ENCODE peak calls at places on chromosomes 11 and 22, in five cellular contexts. L is osteocyte, F is AG10803, D is K562, U is fibroblast of mammary gland. Q is an unnamed sample.

GRCh38 chr22:49861642-49862407 is 8.2 kb downstream of the ZBED4 start:
- DNase-seq in L (no peak), F (no peak), D (no peak), U (peak), Q (no peak)

GRCh38 chr11:126607776-126608625 is 252.5 kb downstream of the ST3GAL4 start:
- DNase-seq in L (no peak), F (no peak), D (no peak), U (no peak), Q (peak)

GRCh38 chr22:42924436-42924835 is 67.4 kb upstream of the ARFGAP3 start:
- DNase-seq in L (no peak), F (no peak), D (no peak), U (no peak), Q (no peak)

GRCh38 chr11:62431171-62431895 is 12.5 kb downstream of the SCGB1A1 start:
- DNase-seq in L (no peak), F (peak), D (no peak), U (peak), Q (no peak)

GRCh38 chr11:122102426-122102825 is 13.6 kb downstream of the BLID start:
- DNase-seq in L (no peak), F (no peak), D (no peak), U (no peak), Q (no peak)

GRCh38 chr22:17773606-17774205 is 563 bp downstream of the BID start:
- DNase-seq in L (no peak), F (no peak), D (peak), U (peak), Q (peak)

GRCh38 chr22:46070215-46070721 is 80.1 kb upstream of the PPARA start:
- DNase-seq in L (no peak), F (peak), D (no peak), U (peak), Q (peak)

GRCh38 chr22:47595122-47595521 is 832.7 kb downstream of the TBC1D22A start:
- DNase-seq in L (peak), F (no peak), D (no peak), U (no peak), Q (no peak)

GRCh38 chr22:33842421-33843094 is 77.7 kb downstream of the LARGE1 start:
- DNase-seq in L (no peak), F (no peak), D (no peak), U (no peak), Q (no peak)

GRCh38 chr11:122746050-122746478 is 90.5 kb downstream of the UBASH3B start:
- DNase-seq in L (no peak), F (no peak), D (no peak), U (no peak), Q (no peak)

GRCh38 chr11:8387693-8388092 is 124.0 kb upstream of the LMO1 start:
- DNase-seq in L (no peak), F (no peak), D (no peak), U (no peak), Q (no peak)

GRCh38 chr11:97965849-97966646 is 1054.7 kb upstream of the CNTN5 start:
- DNase-seq in L (no peak), F (peak), D (no peak), U (peak), Q (no peak)

GRCh38 chr11:78138694-78139421 is 568 bp downstream of the ALG8 start:
- DNase-seq in L (no peak), F (no peak), D (peak), U (peak), Q (peak)

GRCh38 chr11:132312616-132313210 is 942.3 kb downstream of the NTM start:
- DNase-seq in L (no peak), F (peak), D (peak), U (peak), Q (peak)

GRCh38 chr22:28542980-28543621 is 136.5 kb downstream of the TTC28 start:
- DNase-seq in L (no peak), F (no peak), D (no peak), U (no peak), Q (no peak)

GRCh38 chr11:62120001-62120400 is 3.8 kb upstream of the INCENP start:
- DNase-seq in L (no peak), F (no peak), D (no peak), U (no peak), Q (no peak)

GRCh38 chr11:69546735-69547370 is 65.4 kb downstream of the LINC01488 start:
- DNase-seq in L (no peak), F (no peak), D (peak), U (no peak), Q (no peak)

GRCh38 chr11:37858398-37858797 is 1260.4 kb upstream of the RAG2 start:
- DNase-seq in L (no peak), F (no peak), D (no peak), U (no peak), Q (no peak)
- TF ChIP-seq CTCF in L (peak), F (no peak), D (peak), U (peak), Q (peak)

GRCh38 chr11:119155733-119156492 is 7.1 kb downstream of the ABCG4 start:
- DNase-seq in L (no peak), F (no peak), D (peak), U (peak), Q (peak)
- TF ChIP-seq CTCF in L (no peak), F (peak), D (peak), U (peak), Q (peak)

GRCh38 chr11:86460461-86461404 is 86.0 kb downstream of the CCDC81 start:
- DNase-seq in L (peak), F (no peak), D (no peak), U (peak), Q (peak)
- TF ChIP-seq CTCF in L (no peak), F (no peak), D (no peak), U (no peak), Q (no peak)

GRCh38 chr11:48022445-48022844 is 42.1 kb downstream of the PTPRJ start:
- DNase-seq in L (no peak), F (no peak), D (no peak), U (no peak), Q (no peak)
- TF ChIP-seq CTCF in L (no peak), F (no peak), D (no peak), U (no peak), Q (no peak)

GRCh38 chr11:67404515-67405195 is 772 bp downstream of the TBC1D10C start:
- DNase-seq in L (no peak), F (no peak), D (no peak), U (no peak), Q (no peak)

GRCh38 chr11:67400251-67400941 is 1.3 kb downstream of the PPP1CA start:
- DNase-seq in L (no peak), F (no peak), D (no peak), U (peak), Q (no peak)

GRCh38 chr11:67400942-67401494 is 640 bp downstream of the PPP1CA start:
- DNase-seq in L (no peak), F (no peak), D (no peak), U (no peak), Q (no peak)

GRCh38 chr11:67398661-67399563 is 2.7 kb downstream of the PPP1CA start:
- DNase-seq in L (no peak), F (no peak), D (no peak), U (no peak), Q (no peak)

DNA sequence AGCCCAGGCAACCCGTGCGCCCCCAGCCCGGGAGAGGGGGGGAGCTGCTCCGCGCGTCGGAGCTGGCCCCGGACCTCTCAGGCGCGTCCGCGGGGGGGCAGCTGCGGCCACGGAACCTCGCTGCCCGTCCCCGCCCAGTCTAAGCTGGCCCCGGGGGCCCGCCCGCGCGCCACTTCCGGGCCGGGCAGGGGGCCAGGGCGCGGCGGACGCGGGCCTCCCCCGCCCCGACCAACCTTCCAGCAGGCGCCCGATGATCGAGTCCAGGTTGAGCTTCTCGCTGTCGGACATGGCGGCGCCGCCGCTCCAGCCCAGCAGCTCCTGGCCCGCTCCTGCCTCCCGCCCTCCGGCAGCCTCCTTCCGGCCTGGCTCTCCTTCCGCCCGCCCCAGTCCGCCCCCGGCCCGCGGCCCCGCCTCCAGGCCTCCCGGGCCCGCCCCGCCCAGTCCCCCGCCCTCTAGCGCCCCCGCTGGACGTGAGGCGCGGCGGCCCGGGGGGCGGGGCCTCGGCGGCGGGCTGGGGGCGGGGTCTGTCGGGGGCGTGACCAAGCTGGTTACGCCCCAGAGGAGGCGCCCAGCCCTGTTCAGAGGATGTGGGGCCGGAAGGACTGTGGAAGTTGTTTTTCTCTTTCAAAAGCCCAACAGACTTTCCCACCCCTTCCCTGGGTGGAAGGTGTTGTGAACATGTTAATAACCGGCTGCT is at the start of gene PPP1CA:
- DNase-seq in L (peak), F (peak), D (peak), U (peak), Q (peak)
- TF ChIP-seq CTCF in L (peak), F (no peak), D (peak), U (no peak), Q (peak)

GRCh38 chr11:57482782-57483569 is 22.6 kb downstream of the RTN4RL2 start:
- DNase-seq in L (no peak), F (no peak), D (no peak), U (peak), Q (peak)
- TF ChIP-seq CTCF in L (peak), F (peak), D (no peak), U (peak), Q (peak)

GRCh38 chr11:23749762-23750430 is 747.0 kb upstream of the LUZP2 start:
- DNase-seq in L (no peak), F (peak), D (no peak), U (no peak), Q (no peak)
- TF ChIP-seq CTCF in L (no peak), F (no peak), D (no peak), U (no peak), Q (no peak)

DNA sequence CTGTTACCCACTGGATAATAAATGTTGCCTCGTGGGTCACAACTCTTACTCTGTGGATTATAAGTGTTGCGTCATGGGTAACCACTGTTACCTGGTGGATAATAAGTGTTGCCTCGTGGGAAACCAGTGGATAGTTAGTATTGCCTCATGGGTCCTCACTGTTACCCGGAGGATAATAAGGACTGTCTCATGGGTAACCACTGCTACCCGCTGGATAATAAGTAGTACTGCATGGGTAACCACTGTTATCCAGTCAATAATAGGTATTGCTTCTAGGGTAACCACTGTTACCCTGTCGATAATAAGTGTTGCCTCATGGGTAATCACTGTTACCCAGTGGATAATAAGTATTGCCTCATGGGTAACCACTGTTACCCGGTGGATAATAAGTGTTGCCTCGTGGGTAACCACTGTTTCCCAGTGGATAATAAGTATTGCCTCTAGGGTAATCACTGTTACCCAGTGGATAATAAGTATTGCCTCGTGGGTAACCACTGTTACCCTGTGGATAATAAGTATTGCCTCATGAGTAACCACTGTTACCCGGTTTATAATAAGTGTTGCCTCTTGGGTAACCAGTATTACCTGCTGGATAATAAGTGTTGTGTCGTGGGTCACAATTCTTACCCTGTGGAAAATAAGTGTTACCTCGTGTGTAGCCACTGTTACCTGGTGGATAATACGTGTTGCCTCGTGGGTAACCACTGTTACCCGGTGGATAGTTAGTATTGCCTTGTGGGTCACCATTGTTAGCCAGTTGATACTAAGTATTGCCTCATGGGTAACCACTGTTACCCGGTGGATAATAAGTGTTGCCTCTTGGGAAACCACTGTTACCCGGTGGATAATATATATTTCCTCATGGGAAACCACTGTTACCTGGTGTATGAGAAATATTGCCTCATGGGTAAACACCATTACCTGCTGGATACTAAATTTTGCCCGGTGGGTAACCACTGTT is 15.7 kb upstream of the NXPE4 start:
- DNase-seq in L (no peak), F (peak), D (no peak), U (peak), Q (no peak)
- TF ChIP-seq CTCF in L (no peak), F (peak), D (no peak), U (peak), Q (no peak)

GRCh38 chr22:30424471-30425326 is 869 bp upstream of the MTFP1 start:
- DNase-seq in L (no peak), F (no peak), D (no peak), U (peak), Q (peak)
- TF ChIP-seq CTCF in L (no peak), F (peak), D (peak), U (peak), Q (no peak)

Q was measured in neural progenitor cell.